ENCODE peak calls at places on chromosomes 4 and X, in five cellular contexts. One of them, this sample, is unnamed.

GRCh38 chrX:71671043-71671829 is 3.9 kb downstream of the LOC101059915 start:
- DNase-seq in neuronal stem cell: no peak
- DNase-seq in CD4-positive, alpha-beta memory T cell: peak; percentile 45
- DNase-seq in esophagus squamous epithelium: no peak
- DNase-seq in Peyer's patch: no peak
- DNase-seq in this sample: no peak

GRCh38 chr4:38951598-38951997 is 80.6 kb downstream of the TMEM156 start:
- DNase-seq in neuronal stem cell: no peak
- DNase-seq in CD4-positive, alpha-beta memory T cell: no peak
- DNase-seq in esophagus squamous epithelium: no peak
- DNase-seq in Peyer's patch: no peak
- DNase-seq in this sample: no peak

GRCh38 chr4:86606809-86607208 is 12.7 kb downstream of the PTPN13 start:
- DNase-seq in neuronal stem cell: no peak
- DNase-seq in CD4-positive, alpha-beta memory T cell: no peak
- DNase-seq in esophagus squamous epithelium: no peak
- DNase-seq in Peyer's patch: no peak
- DNase-seq in this sample: no peak

GRCh38 chr4:93384211-93384610 is 444.3 kb upstream of the ATOH1 start:
- DNase-seq in neuronal stem cell: no peak
- DNase-seq in CD4-positive, alpha-beta memory T cell: no peak
- DNase-seq in esophagus squamous epithelium: no peak
- DNase-seq in Peyer's patch: no peak
- DNase-seq in this sample: no peak

GRCh38 chr4:6885953-6886557 is 23.6 kb upstream of the TBC1D14 start:
- DNase-seq in neuronal stem cell: no peak
- DNase-seq in CD4-positive, alpha-beta memory T cell: no peak
- DNase-seq in esophagus squamous epithelium: no peak
- DNase-seq in Peyer's patch: peak; percentile 74
- DNase-seq in this sample: peak; percentile 81

GRCh38 chrX:5936438-5936837 is 292.2 kb downstream of the NLGN4X start:
- DNase-seq in neuronal stem cell: no peak
- DNase-seq in CD4-positive, alpha-beta memory T cell: no peak
- DNase-seq in esophagus squamous epithelium: no peak
- DNase-seq in Peyer's patch: no peak
- DNase-seq in this sample: no peak

GRCh38 chr4:52248836-52249235 is 197.7 kb downstream of the SPATA18 start:
- DNase-seq in neuronal stem cell: no peak
- DNase-seq in CD4-positive, alpha-beta memory T cell: no peak
- DNase-seq in esophagus squamous epithelium: no peak
- DNase-seq in Peyer's patch: no peak
- DNase-seq in this sample: no peak

GRCh38 chr4:28926156-28926555 is 1794.0 kb upstream of the PCDH7 start:
- DNase-seq in neuronal stem cell: no peak
- DNase-seq in CD4-positive, alpha-beta memory T cell: no peak
- DNase-seq in esophagus squamous epithelium: no peak
- DNase-seq in Peyer's patch: no peak
- DNase-seq in this sample: no peak

GRCh38 chrX:119398974-119399771 is at the start of gene SLC25A43:
- DNase-seq in neuronal stem cell: no peak
- DNase-seq in CD4-positive, alpha-beta memory T cell: peak; percentile 38
- DNase-seq in esophagus squamous epithelium: no peak
- DNase-seq in Peyer's patch: peak; percentile 68
- DNase-seq in this sample: peak; percentile 12

GRCh38 chrX:40448793-40449192 is 132.0 kb upstream of the ATP6AP2 start:
- DNase-seq in neuronal stem cell: no peak
- DNase-seq in CD4-positive, alpha-beta memory T cell: no peak
- DNase-seq in esophagus squamous epithelium: no peak
- DNase-seq in Peyer's patch: peak; percentile 1
- DNase-seq in this sample: no peak

GRCh38 chr4:57254727-57255126 is 144.5 kb upstream of the IGFBP7 start:
- DNase-seq in neuronal stem cell: no peak
- DNase-seq in CD4-positive, alpha-beta memory T cell: no peak
- DNase-seq in esophagus squamous epithelium: no peak
- DNase-seq in Peyer's patch: no peak
- DNase-seq in this sample: no peak

GRCh38 chr4:160326110-160326509 is 1223.2 kb downstream of the RAPGEF2 start:
- DNase-seq in neuronal stem cell: no peak
- DNase-seq in CD4-positive, alpha-beta memory T cell: no peak
- DNase-seq in esophagus squamous epithelium: no peak
- DNase-seq in Peyer's patch: no peak
- DNase-seq in this sample: no peak

GRCh38 chrX:72572248-72573157 is at the start of gene HDAC8:
- DNase-seq in neuronal stem cell: peak; percentile 64
- DNase-seq in CD4-positive, alpha-beta memory T cell: peak; percentile 47
- DNase-seq in esophagus squamous epithelium: peak; percentile 2
- DNase-seq in Peyer's patch: peak; percentile 73
- DNase-seq in this sample: peak; percentile 33

GRCh38 chrX:110407910-110408545 is 49.4 kb downstream of the RTL9 start:
- DNase-seq in neuronal stem cell: peak; percentile 62
- DNase-seq in CD4-positive, alpha-beta memory T cell: peak; percentile 45
- DNase-seq in esophagus squamous epithelium: no peak
- DNase-seq in Peyer's patch: peak; percentile 70
- DNase-seq in this sample: no peak

GRCh38 chrX:136272325-136272724 is 21.1 kb upstream of the MAP7D3 start:
- DNase-seq in neuronal stem cell: no peak
- DNase-seq in CD4-positive, alpha-beta memory T cell: no peak
- DNase-seq in esophagus squamous epithelium: no peak
- DNase-seq in Peyer's patch: no peak
- DNase-seq in this sample: no peak

GRCh38 chr4:10013722-10014121 is 7.6 kb downstream of the SLC2A9 start:
- DNase-seq in neuronal stem cell: no peak
- DNase-seq in CD4-positive, alpha-beta memory T cell: no peak
- DNase-seq in esophagus squamous epithelium: no peak
- DNase-seq in Peyer's patch: peak; percentile 80
- DNase-seq in this sample: no peak

GRCh38 chr4:61716437-61716836 is 516.3 kb downstream of the ADGRL3 start:
- DNase-seq in neuronal stem cell: no peak
- DNase-seq in CD4-positive, alpha-beta memory T cell: no peak
- DNase-seq in esophagus squamous epithelium: no peak
- DNase-seq in Peyer's patch: no peak
- DNase-seq in this sample: no peak

GRCh38 chr4:127708985-127709384 is 21.2 kb upstream of the SLC25A31 start:
- DNase-seq in neuronal stem cell: no peak
- DNase-seq in CD4-positive, alpha-beta memory T cell: peak; percentile 20
- DNase-seq in esophagus squamous epithelium: peak; percentile 1
- DNase-seq in Peyer's patch: no peak
- DNase-seq in this sample: no peak

GRCh38 chrX:71550578-71550977 is 17.7 kb downstream of the OGT start:
- DNase-seq in neuronal stem cell: no peak
- DNase-seq in CD4-positive, alpha-beta memory T cell: no peak
- DNase-seq in esophagus squamous epithelium: no peak
- DNase-seq in Peyer's patch: no peak
- DNase-seq in this sample: no peak

GRCh38 chr4:476501-476900 is 22.5 kb downstream of the ZNF721 start:
- DNase-seq in neuronal stem cell: no peak
- DNase-seq in CD4-positive, alpha-beta memory T cell: no peak
- DNase-seq in esophagus squamous epithelium: no peak
- DNase-seq in Peyer's patch: no peak
- DNase-seq in this sample: no peak

GRCh38 chr4:86831262-86832090 is 17.7 kb downstream of the SLC10A6 start:
- DNase-seq in neuronal stem cell: no peak
- DNase-seq in CD4-positive, alpha-beta memory T cell: no peak
- DNase-seq in esophagus squamous epithelium: no peak
- DNase-seq in Peyer's patch: no peak
- DNase-seq in this sample: no peak

GRCh38 chrX:150324035-150324728 is 38.9 kb upstream of the MAMLD1 start:
- DNase-seq in neuronal stem cell: no peak
- DNase-seq in CD4-positive, alpha-beta memory T cell: no peak
- DNase-seq in esophagus squamous epithelium: no peak
- DNase-seq in Peyer's patch: no peak
- DNase-seq in this sample: no peak

GRCh38 chrX:13077168-13077567 is 32.7 kb upstream of the FAM9C start:
- DNase-seq in neuronal stem cell: no peak
- DNase-seq in CD4-positive, alpha-beta memory T cell: peak; percentile 51
- DNase-seq in esophagus squamous epithelium: no peak
- DNase-seq in Peyer's patch: no peak
- DNase-seq in this sample: no peak

GRCh38 chrX:44155126-44155525 is 181.9 kb upstream of the NDP start:
- DNase-seq in neuronal stem cell: no peak
- DNase-seq in CD4-positive, alpha-beta memory T cell: no peak
- DNase-seq in esophagus squamous epithelium: no peak
- DNase-seq in Peyer's patch: no peak
- DNase-seq in this sample: no peak

GRCh38 chrX:74383611-74384010 is 37.7 kb upstream of the SLC16A2 start:
- DNase-seq in neuronal stem cell: peak; percentile 3
- DNase-seq in CD4-positive, alpha-beta memory T cell: no peak
- DNase-seq in esophagus squamous epithelium: no peak
- DNase-seq in Peyer's patch: peak; percentile 52
- DNase-seq in this sample: no peak

GRCh38 chr4:142334931-142335330 is 511.2 kb downstream of the INPP4B start:
- DNase-seq in neuronal stem cell: no peak
- DNase-seq in CD4-positive, alpha-beta memory T cell: no peak
- DNase-seq in esophagus squamous epithelium: no peak
- DNase-seq in Peyer's patch: no peak
- DNase-seq in this sample: no peak

GRCh38 chrX:111168314-111168713 is 72.3 kb downstream of the PAK3 start:
- DNase-seq in neuronal stem cell: no peak
- DNase-seq in CD4-positive, alpha-beta memory T cell: no peak
- DNase-seq in esophagus squamous epithelium: no peak
- DNase-seq in Peyer's patch: no peak
- DNase-seq in this sample: no peak

GRCh38 chr4:113969935-113970334 is 9.5 kb downstream of the ARSJ start:
- DNase-seq in neuronal stem cell: no peak
- DNase-seq in CD4-positive, alpha-beta memory T cell: no peak
- DNase-seq in esophagus squamous epithelium: no peak
- DNase-seq in Peyer's patch: no peak
- DNase-seq in this sample: no peak
- H3K4me1 ChIP-seq in neuronal stem cell: no peaks in the 10 kb centered on the region
- H3K4me1 ChIP-seq in CD4-positive, alpha-beta memory T cell: no peaks in the 10 kb centered on the region
- H3K4me1 ChIP-seq in esophagus squamous epithelium: no peaks in the 10 kb centered on the region
- H3K4me1 ChIP-seq in Peyer's patch: no peaks in the 10 kb centered on the region
- H3K4me1 ChIP-seq in this sample: no peaks in the 10 kb centered on the region

GRCh38 chr4:73612032-73612431 is 8.2 kb downstream of the RASSF6 start:
- DNase-seq in neuronal stem cell: no peak
- DNase-seq in CD4-positive, alpha-beta memory T cell: no peak
- DNase-seq in esophagus squamous epithelium: no peak
- DNase-seq in Peyer's patch: no peak
- DNase-seq in this sample: no peak

GRCh38 chr4:73613130-73613529 is 7.1 kb downstream of the RASSF6 start:
- DNase-seq in neuronal stem cell: no peak
- DNase-seq in CD4-positive, alpha-beta memory T cell: no peak
- DNase-seq in esophagus squamous epithelium: no peak
- DNase-seq in Peyer's patch: peak; percentile 67
- DNase-seq in this sample: no peak

GRCh38 chr4:73615613-73616012 is 4.6 kb downstream of the RASSF6 start:
- DNase-seq in neuronal stem cell: no peak
- DNase-seq in CD4-positive, alpha-beta memory T cell: no peak
- DNase-seq in esophagus squamous epithelium: no peak
- DNase-seq in Peyer's patch: no peak
- DNase-seq in this sample: no peak

GRCh38 chr4:73617256-73617655 is 3.0 kb downstream of the RASSF6 start:
- DNase-seq in neuronal stem cell: no peak
- DNase-seq in CD4-positive, alpha-beta memory T cell: no peak
- DNase-seq in esophagus squamous epithelium: no peak
- DNase-seq in Peyer's patch: no peak
- DNase-seq in this sample: no peak

DNA sequence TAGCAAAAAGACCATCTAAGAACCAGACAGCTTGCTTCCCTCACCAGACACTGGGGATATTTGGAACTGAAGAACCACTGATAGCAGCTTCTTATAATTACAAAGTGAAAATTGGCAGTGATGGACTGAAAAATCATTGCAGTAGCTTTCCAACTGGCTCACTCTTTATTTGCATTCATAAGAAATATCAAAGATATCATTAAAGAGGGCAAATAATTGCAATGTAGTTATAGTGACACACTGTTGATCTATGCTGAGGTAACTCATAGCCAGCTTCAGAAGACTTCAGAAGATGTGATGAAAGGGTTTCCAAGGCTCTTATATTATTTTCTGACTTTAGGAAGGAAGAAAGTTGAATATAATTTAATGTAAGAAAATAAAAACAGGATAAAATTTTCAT is 5.8 kb downstream of the RASSF6 start:
- DNase-seq in neuronal stem cell: no peak
- DNase-seq in CD4-positive, alpha-beta memory T cell: no peak
- DNase-seq in esophagus squamous epithelium: no peak
- DNase-seq in Peyer's patch: no peak
- DNase-seq in this sample: no peak
- H3K4me1 ChIP-seq in neuronal stem cell: no peaks in the 10 kb centered on the region
- H3K4me1 ChIP-seq in CD4-positive, alpha-beta memory T cell: no peaks in the 10 kb centered on the region
- H3K4me1 ChIP-seq in esophagus squamous epithelium: peaks cover 11% of the 10 kb centered on the region
- H3K4me1 ChIP-seq in Peyer's patch: peaks cover 9% of the 10 kb centered on the region
- H3K4me1 ChIP-seq in this sample: no peaks in the 10 kb centered on the region

DNA sequence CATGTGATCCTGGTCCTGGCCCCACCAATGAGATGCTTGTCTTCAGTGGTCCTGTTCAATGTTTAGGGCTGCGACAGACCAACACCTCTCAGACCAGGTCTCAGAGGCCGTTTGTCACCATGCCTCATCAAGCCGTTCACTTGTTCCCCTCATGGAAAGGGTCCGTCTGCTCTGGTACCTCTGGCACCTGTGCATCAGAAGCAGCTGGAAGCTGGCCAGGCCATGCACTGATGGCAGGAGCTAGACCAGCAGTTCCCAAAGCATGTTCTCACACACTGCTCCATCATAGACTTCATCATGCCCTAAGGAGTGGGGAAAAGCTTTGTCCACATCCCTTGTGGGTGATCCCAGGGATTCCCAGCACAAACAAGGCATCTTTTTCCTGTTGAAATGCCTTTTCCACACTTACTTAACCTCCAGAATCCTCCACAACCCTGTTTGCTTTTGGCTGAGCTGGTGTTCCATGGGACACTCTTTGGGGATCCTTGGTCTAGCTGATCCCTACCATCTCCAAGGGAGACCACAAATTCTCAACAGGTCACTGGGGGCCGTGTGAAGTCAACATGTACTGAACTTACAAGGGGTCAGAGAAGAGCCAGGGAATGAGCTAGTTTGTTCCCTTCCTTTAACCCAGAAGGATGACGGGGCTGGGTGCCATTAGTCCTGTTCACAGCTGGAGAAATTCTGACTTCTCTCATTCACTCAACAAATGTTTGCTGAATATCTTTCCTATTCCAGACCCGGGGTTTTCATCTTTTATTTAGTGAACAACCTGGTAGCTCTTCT is 21.8 kb downstream of the SH3TC1 start:
- DNase-seq in neuronal stem cell: no peak
- DNase-seq in CD4-positive, alpha-beta memory T cell: no peak
- DNase-seq in esophagus squamous epithelium: no peak
- DNase-seq in Peyer's patch: no peak
- DNase-seq in this sample: no peak
- H3K4me1 ChIP-seq in neuronal stem cell: peaks cover 10% of the 10 kb centered on the region
- H3K4me1 ChIP-seq in CD4-positive, alpha-beta memory T cell: peaks cover 37% of the 10 kb centered on the region
- H3K4me1 ChIP-seq in esophagus squamous epithelium: no peaks in the 10 kb centered on the region
- H3K4me1 ChIP-seq in Peyer's patch: no peaks in the 10 kb centered on the region
- H3K4me1 ChIP-seq in this sample: no peaks in the 10 kb centered on the region

GRCh38 chr4:15738877-15739276 is 36.0 kb downstream of the BST1 start:
- DNase-seq in neuronal stem cell: no peak
- DNase-seq in CD4-positive, alpha-beta memory T cell: no peak
- DNase-seq in esophagus squamous epithelium: no peak
- DNase-seq in Peyer's patch: no peak
- DNase-seq in this sample: no peak
- H3K4me1 ChIP-seq in neuronal stem cell: no peaks in the 10 kb centered on the region
- H3K4me1 ChIP-seq in CD4-positive, alpha-beta memory T cell: no peaks in the 10 kb centered on the region
- H3K4me1 ChIP-seq in esophagus squamous epithelium: no peaks in the 10 kb centered on the region
- H3K4me1 ChIP-seq in Peyer's patch: no peaks in the 10 kb centered on the region
- H3K4me1 ChIP-seq in this sample: no peaks in the 10 kb centered on the region

This sample was measured in gastrocnemius medialis.